ENCODE peak calls at places on chromosome 19, in seven cellular contexts. E is activated CD4-positive, alpha-beta T cell treated with anti-CD3 and anti-CD28 coated beads, Interleukin-2, amount 50 U/mL, for 24 hours; X is stromal cell of bone marrow; T is epithelial cell of prostate; K is C1 segment of cervical spinal cord; B is RPMI7951; R is caudate nucleus. U is an unnamed sample.
A peak's percentile ranks its signal among the peaks of the same experiment; 100 is the strongest.

GRCh38 chr19:35845215-35846037 is 6.9 kb downstream of the NPHS1 start:
- DNase-seq in T (no peak), K (no peak), B (peak; percentile 32), E (no peak), X (no peak), R (no peak), U (peak; percentile 63)

GRCh38 chr19:1871140-1871597 is 7.8 kb upstream of the KLF16 start:
- DNase-seq in T (no peak), R (no peak), K (no peak), E (no peak), X (no peak), B (no peak), U (no peak)

GRCh38 chr19:15101479-15102082 is 5.6 kb upstream of the SYDE1 start:
- DNase-seq in T (no peak), E (peak; percentile 14), X (no peak), K (no peak), B (peak; percentile 44), R (no peak), U (peak; percentile 8)

GRCh38 chr19:50972795-50973376 is 3.5 kb upstream of the KLK6 start:
- DNase-seq in R (no peak), T (no peak), B (no peak), K (no peak), X (no peak), E (no peak), U (no peak)

GRCh38 chr19:13347351-13347750 is 158.9 kb downstream of the CACNA1A start:
- DNase-seq in R (peak; percentile 15), K (no peak), E (no peak), B (no peak), T (no peak), X (no peak), U (no peak)

GRCh38 chr19:4181053-4181508 is 1.3 kb downstream of the SIRT6 start:
- DNase-seq in K (no peak), T (no peak), X (no peak), R (no peak), E (no peak), B (no peak), U (no peak)

GRCh38 chr19:47363758-47364529 is 14.8 kb downstream of the DHX34 start:
- DNase-seq in T (no peak), X (no peak), K (no peak), E (no peak), R (no peak), B (peak; percentile 69), U (no peak)

GRCh38 chr19:41563847-41564514 is 12.0 kb upstream of the CEACAM21 start:
- DNase-seq in X (no peak), E (no peak), T (no peak), K (no peak), B (no peak), R (no peak), U (no peak)

GRCh38 chr19:17103177-17103576 is 27.6 kb downstream of the MYO9B start:
- DNase-seq in T (no peak), E (no peak), K (no peak), B (peak; percentile 51), R (no peak), X (no peak), U (no peak)

GRCh38 chr19:44608391-44608821 is 5.0 kb upstream of the IGSF23 start:
- DNase-seq in E (no peak), X (no peak), T (no peak), K (no peak), B (peak; percentile 36), R (no peak), U (no peak)

GRCh38 chr19:38162094-38162493 is 61.9 kb downstream of the DPF1 start:
- DNase-seq in E (no peak), X (no peak), T (peak; percentile 24), R (no peak), B (no peak), K (no peak), U (no peak)

GRCh38 chr19:13100871-13101589 is 1.6 kb downstream of the LYL1 start:
- DNase-seq in E (no peak), B (no peak), X (no peak), T (no peak), R (no peak), K (no peak), U (no peak)

GRCh38 chr19:46716672-46717033 is 261 bp downstream of the PRKD2 start:
- DNase-seq in B (no peak), E (no peak), X (no peak), T (no peak), K (no peak), R (no peak), U (no peak)

GRCh38 chr19:41570639-41571112 is 5.3 kb upstream of the CEACAM21 start:
- DNase-seq in T (peak; percentile 10), E (peak; percentile 78), X (peak; percentile 38), R (no peak), B (peak; percentile 65), K (no peak), U (no peak)

GRCh38 chr19:18057557-18057956 is 29.2 kb downstream of the IL12RB1 start:
- DNase-seq in T (no peak), R (no peak), K (peak; percentile 52), E (no peak), X (no peak), B (no peak), U (no peak)

GRCh38 chr19:39820696-39821095 is 13.3 kb downstream of the DYRK1B start:
- DNase-seq in K (no peak), X (no peak), R (no peak), B (no peak), T (no peak), E (no peak), U (no peak)

GRCh38 chr19:19659646-19660245 is 3.7 kb downstream of the ATP13A1 start:
- DNase-seq in X (no peak), E (no peak), R (no peak), B (no peak), K (no peak), T (no peak), U (no peak)

GRCh38 chr19:15782211-15782610 is 5.2 kb upstream of the OR10H5 start:
- DNase-seq in X (no peak), E (no peak), T (no peak), K (no peak), B (no peak), R (no peak), U (no peak)

GRCh38 chr19:20315543-20315942 is 148.5 kb downstream of the ZNF486 start:
- DNase-seq in K (no peak), B (no peak), X (no peak), T (no peak), R (no peak), E (no peak), U (no peak)

GRCh38 chr19:49340069-49340864 is 5.1 kb downstream of the CD37 start:
- DNase-seq in B (no peak), T (no peak), K (no peak), E (no peak), R (no peak), X (no peak), U (peak; percentile 74)

GRCh38 chr19:11227201-11227886 is 12.1 kb upstream of the ANGPTL8 start:
- DNase-seq in B (no peak), X (no peak), E (no peak), T (no peak), K (no peak), R (no peak), U (no peak)

GRCh38 chr19:50836543-50837195 is 3.3 kb upstream of the KLK15 start:
- DNase-seq in T (no peak), E (no peak), K (no peak), B (no peak), X (no peak), R (no peak), U (no peak)

GRCh38 chr19:10420444-10421239 is at the start of gene PDE4A:
- DNase-seq in E (no peak), T (no peak), K (no peak), B (no peak), R (no peak), X (no peak), U (no peak)

GRCh38 chr19:737591-738093 is 13.3 kb upstream of the MISP start:
- DNase-seq in X (no peak), T (no peak), K (no peak), B (no peak), R (no peak), E (peak; percentile 28), U (peak; percentile 83)

GRCh38 chr19:43596842-43597461 is 557 bp downstream of the ZNF576 start:
- DNase-seq in X (no peak), E (no peak), K (no peak), T (no peak), R (no peak), B (no peak), U (no peak)

GRCh38 chr19:18282788-18283141 is 1.3 kb upstream of the JUND start:
- DNase-seq in E (no peak), K (no peak), X (no peak), T (no peak), B (no peak), R (no peak), U (no peak)

GRCh38 chr19:41083516-41083915 is 4.7 kb upstream of the CYP2A13 start:
- DNase-seq in B (peak; percentile 55), E (no peak), R (no peak), T (no peak), K (no peak), X (no peak), U (no peak)

GRCh38 chr19:47183579-47183978 is 47.4 kb downstream of the BBC3 start:
- DNase-seq in K (peak; percentile 5), B (no peak), E (no peak), R (no peak), X (no peak), T (no peak), U (no peak)

GRCh38 chr19:48784527-48784926 is 26.3 kb downstream of the BCAT2 start:
- DNase-seq in T (no peak), X (no peak), E (no peak), R (no peak), K (no peak), B (peak; percentile 22), U (no peak)

GRCh38 chr19:13195678-13196077 is 45.5 kb downstream of the IER2 start:
- DNase-seq in E (no peak), T (no peak), X (no peak), R (no peak), K (no peak), B (no peak), U (no peak)

GRCh38 chr19:44499559-44499958 is 763 bp downstream of the ZNF180 start:
- DNase-seq in R (no peak), K (no peak), B (no peak), E (no peak), T (no peak), X (no peak), U (no peak)

GRCh38 chr19:1435378-1435989 is 2.7 kb upstream of the RPS15 start:
- DNase-seq in K (no peak), T (no peak), B (no peak), X (no peak), R (no peak), E (no peak), U (no peak)

GRCh38 chr19:19489804-19490204 is 25.5 kb downstream of the TSSK6 start:
- DNase-seq in E (no peak), T (no peak), K (no peak), B (no peak), R (no peak), X (no peak), U (no peak)

GRCh38 chr19:28456708-28457320 is 756.1 kb downstream of the UQCRFS1 start:
- DNase-seq in B (no peak), K (no peak), T (no peak), E (no peak), X (no peak), R (no peak), U (no peak)

GRCh38 chr19:50416815-50417137 is 2.0 kb upstream of the SPIB start:
- DNase-seq in E (no peak), T (no peak), K (no peak), B (no peak), X (no peak), R (no peak), U (no peak)

GRCh38 chr19:812049-812816 is 9.5 kb downstream of the PLPPR3 start:
- DNase-seq in T (no peak), K (no peak), B (no peak), R (no peak), X (no peak), E (no peak), U (no peak)

U was measured in frontal cortex.